ENCODE peak calls at places on chromosome 14, in nine cellular contexts. J is right lobe of liver, E is body of pancreas, Q is IMR-90, O is NB4, G is endothelial cell of umbilical vein, K is adrenal gland, R is lower leg skin, W is gastrocnemius medialis. N is an unnamed sample.

GRCh38 chr14:31229009-31229408 is 21.4 kb upstream of the HECTD1 start:
- DNase-seq in O (peak), E (no peak), J (no peak), R (no peak), W (no peak), G (no peak), K (no peak), Q (no peak), N (no peak)

GRCh38 chr14:81219821-81220487 is 805 bp downstream of the GTF2A1 start:
- DNase-seq in R (peak), O (peak), Q (peak), E (peak), K (peak), J (peak), W (peak), G (no peak), N (peak)

GRCh38 chr14:68834816-68835215 is 41.9 kb upstream of the ZFP36L1 start:
- DNase-seq in Q (no peak), W (no peak), G (no peak), O (no peak), J (no peak), R (no peak), E (no peak), K (no peak), N (no peak)

GRCh38 chr14:103382375-103382774 is 2.8 kb upstream of the MARK3 start:
- DNase-seq in Q (peak), G (no peak), E (no peak), O (peak), R (no peak), K (no peak), W (no peak), J (no peak), N (no peak)

GRCh38 chr14:90624228-90624627 is 192.0 kb downstream of the TTC7B start:
- DNase-seq in W (peak), R (no peak), O (peak), J (no peak), G (peak), E (peak), K (peak), Q (peak), N (peak)

GRCh38 chr14:93648440-93649168 is 139.7 kb downstream of the PRIMA1 start:
- DNase-seq in Q (no peak), R (no peak), E (no peak), O (peak), G (no peak), W (no peak), K (no peak), J (no peak), N (no peak)

GRCh38 chr14:101179691-101180211 is 276.2 kb upstream of the RTL1 start:
- DNase-seq in J (no peak), O (no peak), W (no peak), G (no peak), Q (no peak), K (no peak), R (peak), E (no peak), N (no peak)

GRCh38 chr14:100764716-100765115 is 38.0 kb downstream of the DLK1 start:
- DNase-seq in Q (no peak), E (no peak), O (no peak), W (no peak), G (no peak), K (no peak), R (peak), J (no peak), N (no peak)

GRCh38 chr14:29150659-29151058 is 384.1 kb downstream of the FOXG1 start:
- DNase-seq in W (no peak), O (no peak), G (no peak), K (no peak), R (no peak), Q (no peak), E (no peak), J (no peak), N (no peak)

GRCh38 chr14:102554835-102555819 is 37.3 kb upstream of the RCOR1 start:
- DNase-seq in W (peak), G (peak), J (no peak), Q (no peak), E (peak), O (peak), K (peak), R (peak), N (peak)

GRCh38 chr14:68733086-68733621 is 59.7 kb downstream of the ZFP36L1 start:
- DNase-seq in Q (no peak), O (peak), R (no peak), G (no peak), W (peak), E (peak), K (peak), J (peak), N (peak)

GRCh38 chr14:56709201-56709600 is 101.1 kb downstream of the OTX2 start:
- DNase-seq in G (no peak), R (no peak), W (no peak), O (no peak), Q (no peak), K (no peak), J (no peak), E (no peak), N (no peak)

GRCh38 chr14:77407158-77407557 is 16.2 kb downstream of the NOXRED1 start:
- DNase-seq in W (no peak), G (no peak), E (no peak), K (no peak), R (no peak), Q (no peak), J (no peak), O (peak), N (no peak)

GRCh38 chr14:94844593-94844992 is 74.7 kb upstream of the GSC start:
- DNase-seq in Q (no peak), R (no peak), K (no peak), W (no peak), O (no peak), E (no peak), G (no peak), J (no peak), N (no peak)

GRCh38 chr14:21096889-21097615 is 1.4 kb downstream of the ZNF219 start:
- DNase-seq in O (no peak), Q (no peak), G (no peak), J (no peak), K (no peak), E (no peak), R (no peak), W (no peak), N (no peak)

GRCh38 chr14:93072659-93073365 is 42.9 kb downstream of the ITPK1 start:
- DNase-seq in O (peak), G (no peak), J (no peak), K (no peak), W (no peak), Q (no peak), E (no peak), R (no peak), N (no peak)

GRCh38 chr14:55502746-55503284 is 62.4 kb upstream of the TBPL2 start:
- DNase-seq in G (no peak), W (no peak), Q (no peak), E (no peak), J (no peak), R (no peak), K (no peak), O (no peak), N (no peak)

GRCh38 chr14:47691829-47692228 is 16.4 kb upstream of the MDGA2 start:
- DNase-seq in J (no peak), O (no peak), G (no peak), K (no peak), R (no peak), W (no peak), Q (no peak), E (no peak), N (no peak)

GRCh38 chr14:93099187-93099586 is 16.5 kb downstream of the ITPK1 start:
- DNase-seq in G (no peak), K (no peak), E (peak), O (no peak), W (no peak), J (no peak), R (no peak), Q (no peak), N (no peak)

GRCh38 chr14:30906752-30907658 is 32.6 kb downstream of the COCH start:
- DNase-seq in G (peak), O (peak), W (no peak), R (no peak), K (no peak), J (no peak), Q (peak), E (no peak), N (no peak)

GRCh38 chr14:65783101-65783500 is 370.6 kb downstream of the FUT8 start:
- DNase-seq in W (no peak), R (no peak), G (no peak), O (no peak), K (no peak), J (no peak), Q (no peak), E (no peak), N (no peak)

GRCh38 chr14:44135972-44136371 is 371.1 kb downstream of the FSCB start:
- DNase-seq in W (no peak), K (no peak), Q (no peak), G (no peak), O (no peak), R (no peak), E (no peak), J (no peak), N (no peak)
- H3K4me3 ChIP-seq in W (no peak), K (no peak), Q (no peak), G (no peak), O (no peak), R (no peak), E (no peak), J (no peak), N (no peak)

DNA sequence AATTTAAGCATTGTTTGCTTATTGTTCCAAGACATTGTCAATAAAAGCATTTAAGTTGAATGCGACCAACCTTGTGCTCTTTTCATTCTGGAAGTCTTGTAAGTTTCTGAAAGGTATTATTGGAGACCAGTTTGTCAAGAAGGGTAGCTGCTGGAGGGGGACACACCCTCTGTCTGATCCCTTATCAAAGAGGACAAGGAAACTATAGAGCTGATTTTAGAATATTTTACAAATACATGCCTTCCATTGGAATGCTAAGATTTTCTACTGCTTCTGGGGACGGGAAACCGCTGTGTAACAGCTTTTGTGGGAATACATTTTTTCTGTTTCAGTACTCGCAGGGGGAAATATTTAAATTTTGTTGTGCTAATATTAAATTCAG is 3.5 kb downstream of the FOS start:
- DNase-seq in W (no peak), Q (peak), R (peak), O (no peak), E (no peak), G (no peak), J (no peak), K (no peak), N (no peak)
- TF ChIP-seq POLR2A in W (no peak), Q (no peak), R (no peak), O (no peak), E (no peak), G (no peak), J (peak), K (no peak), N (no peak)

GRCh38 chr14:67526676-67527459 is 6.2 kb upstream of the PLEKHH1 start:
- DNase-seq in E (peak), K (peak), R (peak), W (peak), G (peak), J (no peak), O (peak), Q (peak), N (peak)
- TF ChIP-seq CTCF in E (peak), K (peak), R (no peak), W (peak), G (peak), J (peak), O (peak), Q (peak), N (peak)

GRCh38 chr14:23361763-23362162 is 3.2 kb downstream of the EFS start:
- DNase-seq in E (no peak), J (no peak), K (no peak), R (peak), G (no peak), Q (no peak), O (no peak), W (no peak), N (no peak)

GRCh38 chr14:23360496-23360895 is 4.5 kb downstream of the EFS start:
- DNase-seq in W (no peak), E (no peak), R (peak), Q (no peak), K (no peak), J (peak), G (no peak), O (peak), N (no peak)

GRCh38 chr14:23364164-23364571 is 804 bp downstream of the EFS start:
- DNase-seq in G (no peak), W (peak), O (no peak), Q (no peak), E (no peak), K (no peak), R (peak), J (no peak), N (no peak)

GRCh38 chr14:23361320-23361719 is 3.7 kb downstream of the EFS start:
- DNase-seq in Q (peak), W (no peak), J (peak), R (peak), K (no peak), E (no peak), O (no peak), G (no peak), N (no peak)

GRCh38 chr14:23362200-23362599 is 2.8 kb downstream of the EFS start:
- DNase-seq in G (no peak), J (no peak), O (peak), Q (peak), K (no peak), E (no peak), R (peak), W (no peak), N (no peak)
- H3K4me3 ChIP-seq in G (no peak), J (no peak), O (no peak), Q (no peak), K (no peak), E (no peak), R (no peak), W (no peak), N (no peak)

GRCh38 chr14:60242420-60242819 is 6.6 kb upstream of the PPM1A start:
- DNase-seq in O (peak), G (no peak), W (no peak), R (no peak), K (no peak), Q (no peak), E (no peak), J (no peak), N (no peak)
- TF ChIP-seq POLR2A in O (no peak), G (no peak), W (no peak), R (no peak), K (no peak), Q (no peak), E (no peak), J (no peak), N (no peak)

GRCh38 chr14:54362759-54363437 is 33.9 kb upstream of the CDKN3 start:
- DNase-seq in E (no peak), Q (no peak), O (no peak), R (no peak), J (no peak), G (peak), K (no peak), W (no peak), N (no peak)

GRCh38 chr14:54369343-54369742 is 27.5 kb upstream of the CDKN3 start:
- DNase-seq in O (no peak), G (no peak), W (no peak), Q (no peak), R (no peak), K (no peak), J (no peak), E (no peak), N (no peak)

GRCh38 chr14:54364555-54365415 is 32.0 kb upstream of the CDKN3 start:
- DNase-seq in K (peak), J (no peak), E (peak), G (peak), Q (peak), O (no peak), R (no peak), W (no peak), N (peak)

GRCh38 chr14:54370323-54371125 is 26.3 kb upstream of the CDKN3 start:
- DNase-seq in R (no peak), K (no peak), E (no peak), J (no peak), O (no peak), Q (no peak), G (no peak), W (no peak), N (no peak)

DNA sequence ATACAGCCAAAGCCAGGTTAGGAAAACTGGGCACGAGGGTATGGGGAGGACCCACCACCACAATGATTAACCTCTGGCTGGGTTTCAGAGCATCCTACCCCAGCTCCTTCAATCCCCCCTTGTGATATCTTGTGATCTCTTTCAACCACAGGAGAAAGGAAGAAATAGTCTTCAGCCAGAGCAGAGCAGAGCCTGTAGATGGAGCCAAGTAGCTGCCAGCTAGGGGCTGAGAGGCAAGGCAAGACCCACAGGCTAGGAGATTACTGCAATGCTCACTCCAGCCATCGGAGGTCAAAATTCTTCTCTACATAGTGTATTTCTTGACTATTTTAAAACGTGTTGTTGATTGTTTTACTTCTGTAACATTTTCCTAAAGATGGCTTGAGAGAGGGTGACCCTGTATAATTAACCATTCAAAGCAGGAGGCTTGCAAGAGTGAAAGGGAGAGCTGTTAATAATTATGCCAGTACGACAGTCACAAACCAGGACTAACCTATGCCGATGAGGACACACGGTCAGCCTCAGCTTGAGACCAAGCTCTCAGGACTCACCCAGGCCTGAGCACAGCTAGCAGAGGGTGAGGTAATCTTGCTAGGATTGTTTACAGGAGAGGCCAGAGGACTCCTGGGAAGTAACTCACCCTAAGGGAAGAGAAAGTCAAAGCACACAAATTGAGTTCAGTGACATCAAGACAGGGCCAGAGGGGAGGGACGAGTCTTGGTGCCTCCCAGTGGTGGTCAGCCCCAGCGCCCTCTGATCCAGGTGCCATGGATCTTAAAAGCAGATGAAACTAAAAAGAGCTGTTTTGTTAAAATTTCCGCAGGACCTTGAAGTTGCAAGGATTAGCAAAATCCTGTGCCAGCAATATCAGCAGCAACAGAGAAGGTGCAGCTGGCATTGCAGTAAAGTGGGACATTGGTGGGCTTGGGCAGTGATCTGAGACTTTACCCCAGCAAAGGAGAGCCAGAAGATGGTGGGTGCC is 29.8 kb upstream of the CDKN3 start:
- DNase-seq in G (peak), J (no peak), E (peak), K (peak), O (peak), R (no peak), Q (peak), W (no peak), N (no peak)
- TF ChIP-seq CTCF in G (peak), J (peak), E (peak), K (peak), O (peak), R (no peak), Q (peak), W (peak), N (no peak)

DNA sequence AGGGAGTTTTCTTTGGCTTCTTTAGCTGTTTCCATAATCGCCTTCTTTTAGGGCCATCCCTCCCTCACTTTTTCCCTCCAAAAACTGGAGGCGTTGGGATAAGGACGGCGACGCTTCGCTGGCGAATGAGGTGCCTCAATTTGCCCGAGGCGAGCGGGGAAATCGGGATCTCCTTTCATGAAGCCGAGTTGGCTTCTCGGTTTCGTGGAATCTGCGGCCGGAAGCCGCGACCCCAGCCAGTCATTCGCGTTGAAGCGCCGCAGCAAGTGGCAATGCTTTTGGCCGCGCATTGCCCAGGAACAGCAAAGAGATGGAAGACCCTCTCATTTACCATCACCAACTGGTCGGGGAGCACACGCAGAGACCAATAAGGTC is 8.3 kb upstream of the SIX1 start:
- DNase-seq in O (no peak), E (no peak), K (no peak), R (no peak), Q (no peak), J (no peak), G (no peak), W (no peak), N (no peak)
- H3K4me3 ChIP-seq in O (peak), E (peak), K (no peak), R (peak), Q (peak), J (peak), G (peak), W (peak), N (peak)

GRCh38 chr14:105588236-105588860 is 62.0 kb downstream of the TMEM121 start:
- DNase-seq in G (no peak), O (no peak), W (no peak), E (no peak), R (no peak), Q (no peak), J (peak), K (no peak), N (no peak)

GRCh38 chr14:105581551-105582341 is 55.4 kb downstream of the TMEM121 start:
- DNase-seq in E (no peak), O (no peak), J (peak), G (no peak), R (no peak), K (no peak), Q (no peak), W (no peak), N (no peak)

GRCh38 chr14:105577339-105577861 is 51.0 kb downstream of the TMEM121 start:
- DNase-seq in E (no peak), W (no peak), K (no peak), R (no peak), G (no peak), J (peak), O (peak), Q (no peak), N (no peak)

GRCh38 chr14:105578070-105578469 is 51.7 kb downstream of the TMEM121 start:
- DNase-seq in W (no peak), R (no peak), E (no peak), G (no peak), Q (no peak), J (no peak), O (no peak), K (no peak), N (no peak)

GRCh38 chr14:105582639-105583038 is 56.3 kb downstream of the TMEM121 start:
- DNase-seq in W (no peak), O (no peak), R (no peak), K (no peak), E (no peak), G (peak), Q (peak), J (no peak), N (no peak)
- TF ChIP-seq POLR2A in W (no peak), O (no peak), R (no peak), K (no peak), E (no peak), G (no peak), Q (no peak), J (no peak), N (no peak)

N was measured in heart left ventricle.